ENCODE peak calls at places on chromosomes 5 and 9, in ten cellular contexts. One of them, this sample, is unnamed.
A peak's percentile ranks its signal among the peaks of the same experiment; 100 is the strongest.

GRCh38 chr5:169094586-169095409 is 206.1 kb downstream of the SLIT3 start:
- DNase-seq in CD8-positive, alpha-beta memory T cell: no peak
- DNase-seq in GM10248: no peak
- DNase-seq in cardiac fibroblast: peak; percentile 18
- DNase-seq in HCEC 1CT: no peak
- DNase-seq in Ammon's horn: no peak
- DNase-seq in activated naive CD8-positive, alpha-beta T cell treated with anti-CD3 and anti-CD28 coated beads, Interleukin-2, amount 50 U/mL, for 24 hours: no peak
- DNase-seq in astrocyte of the spinal cord: peak; percentile 6
- DNase-seq in mammary epithelial cell: peak; percentile 82
- DNase-seq in NCI-H2081: no peak
- DNase-seq in this sample: no peak

GRCh38 chr9:35059438-35059837 is 13.0 kb downstream of the VCP start:
- DNase-seq in activated naive CD8-positive, alpha-beta T cell treated with anti-CD3 and anti-CD28 coated beads, Interleukin-2, amount 50 U/mL, for 24 hours: no peak
- DNase-seq in mammary epithelial cell: no peak
- DNase-seq in GM10248: no peak
- DNase-seq in HCEC 1CT: no peak
- DNase-seq in NCI-H2081: no peak
- DNase-seq in cardiac fibroblast: no peak
- DNase-seq in astrocyte of the spinal cord: no peak
- DNase-seq in CD8-positive, alpha-beta memory T cell: no peak
- DNase-seq in Ammon's horn: no peak
- DNase-seq in this sample: no peak

GRCh38 chr5:73964352-73964751 is 338.4 kb downstream of the ARHGEF28 start:
- DNase-seq in Ammon's horn: no peak
- DNase-seq in GM10248: no peak
- DNase-seq in astrocyte of the spinal cord: no peak
- DNase-seq in cardiac fibroblast: no peak
- DNase-seq in CD8-positive, alpha-beta memory T cell: no peak
- DNase-seq in mammary epithelial cell: no peak
- DNase-seq in NCI-H2081: no peak
- DNase-seq in activated naive CD8-positive, alpha-beta T cell treated with anti-CD3 and anti-CD28 coated beads, Interleukin-2, amount 50 U/mL, for 24 hours: no peak
- DNase-seq in HCEC 1CT: no peak
- DNase-seq in this sample: no peak

GRCh38 chr9:128159073-128159783 is 837 bp upstream of the BBLN start:
- DNase-seq in GM10248: peak; percentile 62
- DNase-seq in astrocyte of the spinal cord: no peak
- DNase-seq in HCEC 1CT: no peak
- DNase-seq in NCI-H2081: no peak
- DNase-seq in activated naive CD8-positive, alpha-beta T cell treated with anti-CD3 and anti-CD28 coated beads, Interleukin-2, amount 50 U/mL, for 24 hours: peak; percentile 51
- DNase-seq in mammary epithelial cell: no peak
- DNase-seq in Ammon's horn: no peak
- DNase-seq in cardiac fibroblast: no peak
- DNase-seq in CD8-positive, alpha-beta memory T cell: peak; percentile 24
- DNase-seq in this sample: no peak

GRCh38 chr5:128534729-128535128 is 3.3 kb downstream of the FBN2 start:
- DNase-seq in cardiac fibroblast: peak; percentile 13
- DNase-seq in NCI-H2081: no peak
- DNase-seq in GM10248: no peak
- DNase-seq in HCEC 1CT: peak; percentile 71
- DNase-seq in mammary epithelial cell: no peak
- DNase-seq in astrocyte of the spinal cord: peak; percentile 55
- DNase-seq in Ammon's horn: no peak
- DNase-seq in CD8-positive, alpha-beta memory T cell: no peak
- DNase-seq in activated naive CD8-positive, alpha-beta T cell treated with anti-CD3 and anti-CD28 coated beads, Interleukin-2, amount 50 U/mL, for 24 hours: no peak
- DNase-seq in this sample: no peak

GRCh38 chr5:113989278-113989912 is 372.5 kb upstream of the KCNN2 start:
- DNase-seq in NCI-H2081: peak; percentile 33
- DNase-seq in activated naive CD8-positive, alpha-beta T cell treated with anti-CD3 and anti-CD28 coated beads, Interleukin-2, amount 50 U/mL, for 24 hours: no peak
- DNase-seq in HCEC 1CT: no peak
- DNase-seq in CD8-positive, alpha-beta memory T cell: no peak
- DNase-seq in mammary epithelial cell: peak; percentile 1
- DNase-seq in GM10248: no peak
- DNase-seq in Ammon's horn: no peak
- DNase-seq in astrocyte of the spinal cord: no peak
- DNase-seq in cardiac fibroblast: no peak
- DNase-seq in this sample: no peak

GRCh38 chr9:69454327-69454726 is 129.3 kb downstream of the ENTREP1 start:
- DNase-seq in CD8-positive, alpha-beta memory T cell: no peak
- DNase-seq in HCEC 1CT: no peak
- DNase-seq in Ammon's horn: no peak
- DNase-seq in NCI-H2081: no peak
- DNase-seq in GM10248: no peak
- DNase-seq in mammary epithelial cell: no peak
- DNase-seq in activated naive CD8-positive, alpha-beta T cell treated with anti-CD3 and anti-CD28 coated beads, Interleukin-2, amount 50 U/mL, for 24 hours: no peak
- DNase-seq in cardiac fibroblast: no peak
- DNase-seq in astrocyte of the spinal cord: no peak
- DNase-seq in this sample: no peak

GRCh38 chr9:71048271-71048670 is 73.2 kb downstream of the TRPM3 start:
- DNase-seq in CD8-positive, alpha-beta memory T cell: no peak
- DNase-seq in activated naive CD8-positive, alpha-beta T cell treated with anti-CD3 and anti-CD28 coated beads, Interleukin-2, amount 50 U/mL, for 24 hours: no peak
- DNase-seq in mammary epithelial cell: no peak
- DNase-seq in cardiac fibroblast: no peak
- DNase-seq in Ammon's horn: no peak
- DNase-seq in astrocyte of the spinal cord: no peak
- DNase-seq in NCI-H2081: no peak
- DNase-seq in GM10248: no peak
- DNase-seq in HCEC 1CT: no peak
- DNase-seq in this sample: no peak

GRCh38 chr9:93690618-93691017 is 114.2 kb downstream of the PHF2 start:
- DNase-seq in GM10248: no peak
- DNase-seq in Ammon's horn: no peak
- DNase-seq in HCEC 1CT: no peak
- DNase-seq in astrocyte of the spinal cord: no peak
- DNase-seq in cardiac fibroblast: no peak
- DNase-seq in activated naive CD8-positive, alpha-beta T cell treated with anti-CD3 and anti-CD28 coated beads, Interleukin-2, amount 50 U/mL, for 24 hours: no peak
- DNase-seq in NCI-H2081: no peak
- DNase-seq in mammary epithelial cell: no peak
- DNase-seq in CD8-positive, alpha-beta memory T cell: no peak
- DNase-seq in this sample: no peak

GRCh38 chr9:120413121-120414048 is 166.6 kb downstream of the CDK5RAP2 start:
- DNase-seq in astrocyte of the spinal cord: no peak
- DNase-seq in Ammon's horn: no peak
- DNase-seq in cardiac fibroblast: no peak
- DNase-seq in activated naive CD8-positive, alpha-beta T cell treated with anti-CD3 and anti-CD28 coated beads, Interleukin-2, amount 50 U/mL, for 24 hours: no peak
- DNase-seq in CD8-positive, alpha-beta memory T cell: no peak
- DNase-seq in HCEC 1CT: no peak
- DNase-seq in NCI-H2081: peak; percentile 96
- DNase-seq in mammary epithelial cell: no peak
- DNase-seq in GM10248: no peak
- DNase-seq in this sample: no peak

GRCh38 chr5:89729623-89730390 is 679.7 kb downstream of the CETN3 start:
- DNase-seq in HCEC 1CT: peak; percentile 45
- DNase-seq in cardiac fibroblast: peak; percentile 38
- DNase-seq in NCI-H2081: peak; percentile 34
- DNase-seq in activated naive CD8-positive, alpha-beta T cell treated with anti-CD3 and anti-CD28 coated beads, Interleukin-2, amount 50 U/mL, for 24 hours: no peak
- DNase-seq in astrocyte of the spinal cord: peak; percentile 16
- DNase-seq in GM10248: no peak
- DNase-seq in mammary epithelial cell: peak; percentile 8
- DNase-seq in Ammon's horn: no peak
- DNase-seq in CD8-positive, alpha-beta memory T cell: no peak
- DNase-seq in this sample: no peak

GRCh38 chr9:104864675-104865104 is 63.3 kb downstream of the ABCA1 start:
- DNase-seq in mammary epithelial cell: no peak
- DNase-seq in NCI-H2081: no peak
- DNase-seq in GM10248: no peak
- DNase-seq in activated naive CD8-positive, alpha-beta T cell treated with anti-CD3 and anti-CD28 coated beads, Interleukin-2, amount 50 U/mL, for 24 hours: no peak
- DNase-seq in astrocyte of the spinal cord: peak; percentile 78
- DNase-seq in Ammon's horn: no peak
- DNase-seq in cardiac fibroblast: peak; percentile 76
- DNase-seq in CD8-positive, alpha-beta memory T cell: no peak
- DNase-seq in HCEC 1CT: peak; percentile 91
- DNase-seq in this sample: no peak

GRCh38 chr5:154087260-154087659 is 48.5 kb downstream of the MFAP3 start:
- DNase-seq in cardiac fibroblast: peak; percentile 15
- DNase-seq in GM10248: no peak
- DNase-seq in Ammon's horn: peak; percentile 53
- DNase-seq in mammary epithelial cell: no peak
- DNase-seq in HCEC 1CT: peak; percentile 16
- DNase-seq in astrocyte of the spinal cord: peak; percentile 65
- DNase-seq in activated naive CD8-positive, alpha-beta T cell treated with anti-CD3 and anti-CD28 coated beads, Interleukin-2, amount 50 U/mL, for 24 hours: no peak
- DNase-seq in NCI-H2081: peak; percentile 79
- DNase-seq in CD8-positive, alpha-beta memory T cell: no peak
- DNase-seq in this sample: no peak

GRCh38 chr5:55316289-55316688 is 8.5 kb downstream of the MTREX start:
- DNase-seq in cardiac fibroblast: no peak
- DNase-seq in Ammon's horn: no peak
- DNase-seq in GM10248: no peak
- DNase-seq in mammary epithelial cell: no peak
- DNase-seq in CD8-positive, alpha-beta memory T cell: no peak
- DNase-seq in activated naive CD8-positive, alpha-beta T cell treated with anti-CD3 and anti-CD28 coated beads, Interleukin-2, amount 50 U/mL, for 24 hours: no peak
- DNase-seq in HCEC 1CT: no peak
- DNase-seq in astrocyte of the spinal cord: no peak
- DNase-seq in NCI-H2081: no peak
- DNase-seq in this sample: no peak

GRCh38 chr9:104743377-104743985 is 4.0 kb upstream of the NIPSNAP3A start:
- DNase-seq in astrocyte of the spinal cord: peak; percentile 70
- DNase-seq in Ammon's horn: peak; percentile 85
- DNase-seq in activated naive CD8-positive, alpha-beta T cell treated with anti-CD3 and anti-CD28 coated beads, Interleukin-2, amount 50 U/mL, for 24 hours: no peak
- DNase-seq in CD8-positive, alpha-beta memory T cell: no peak
- DNase-seq in HCEC 1CT: peak; percentile 55
- DNase-seq in GM10248: peak; percentile 60
- DNase-seq in NCI-H2081: peak; percentile 75
- DNase-seq in mammary epithelial cell: peak; percentile 58
- DNase-seq in cardiac fibroblast: peak; percentile 84
- DNase-seq in this sample: no peak

GRCh38 chr5:14739538-14739937 is 75.0 kb downstream of the OTULIN start:
- DNase-seq in Ammon's horn: no peak
- DNase-seq in cardiac fibroblast: peak; percentile 83
- DNase-seq in HCEC 1CT: peak; percentile 64
- DNase-seq in activated naive CD8-positive, alpha-beta T cell treated with anti-CD3 and anti-CD28 coated beads, Interleukin-2, amount 50 U/mL, for 24 hours: no peak
- DNase-seq in NCI-H2081: no peak
- DNase-seq in mammary epithelial cell: peak; percentile 75
- DNase-seq in GM10248: no peak
- DNase-seq in CD8-positive, alpha-beta memory T cell: no peak
- DNase-seq in astrocyte of the spinal cord: peak; percentile 57
- DNase-seq in this sample: no peak

GRCh38 chr5:43315262-43315661 is 2.0 kb upstream of the HMGCS1 start:
- DNase-seq in HCEC 1CT: peak; percentile 38
- DNase-seq in cardiac fibroblast: peak; percentile 84
- DNase-seq in NCI-H2081: no peak
- DNase-seq in GM10248: no peak
- DNase-seq in Ammon's horn: no peak
- DNase-seq in CD8-positive, alpha-beta memory T cell: no peak
- DNase-seq in astrocyte of the spinal cord: no peak
- DNase-seq in activated naive CD8-positive, alpha-beta T cell treated with anti-CD3 and anti-CD28 coated beads, Interleukin-2, amount 50 U/mL, for 24 hours: peak; percentile 25
- DNase-seq in mammary epithelial cell: peak; percentile 92
- DNase-seq in this sample: no peak

GRCh38 chr9:37148181-37148580 is 27.8 kb downstream of the ZCCHC7 start:
- DNase-seq in NCI-H2081: no peak
- DNase-seq in CD8-positive, alpha-beta memory T cell: no peak
- DNase-seq in HCEC 1CT: no peak
- DNase-seq in astrocyte of the spinal cord: no peak
- DNase-seq in GM10248: no peak
- DNase-seq in Ammon's horn: no peak
- DNase-seq in cardiac fibroblast: no peak
- DNase-seq in activated naive CD8-positive, alpha-beta T cell treated with anti-CD3 and anti-CD28 coated beads, Interleukin-2, amount 50 U/mL, for 24 hours: no peak
- DNase-seq in mammary epithelial cell: no peak
- DNase-seq in this sample: no peak

GRCh38 chr5:64826541-64826940 is 57.8 kb downstream of the CWC27 start:
- DNase-seq in astrocyte of the spinal cord: no peak
- DNase-seq in mammary epithelial cell: no peak
- DNase-seq in cardiac fibroblast: no peak
- DNase-seq in NCI-H2081: no peak
- DNase-seq in activated naive CD8-positive, alpha-beta T cell treated with anti-CD3 and anti-CD28 coated beads, Interleukin-2, amount 50 U/mL, for 24 hours: no peak
- DNase-seq in HCEC 1CT: no peak
- DNase-seq in GM10248: no peak
- DNase-seq in CD8-positive, alpha-beta memory T cell: no peak
- DNase-seq in Ammon's horn: no peak
- DNase-seq in this sample: no peak

GRCh38 chr9:75108571-75108970 is 20.3 kb downstream of the OSTF1 start:
- DNase-seq in astrocyte of the spinal cord: no peak
- DNase-seq in cardiac fibroblast: peak; percentile 83
- DNase-seq in CD8-positive, alpha-beta memory T cell: no peak
- DNase-seq in mammary epithelial cell: no peak
- DNase-seq in Ammon's horn: peak; percentile 34
- DNase-seq in NCI-H2081: no peak
- DNase-seq in GM10248: no peak
- DNase-seq in activated naive CD8-positive, alpha-beta T cell treated with anti-CD3 and anti-CD28 coated beads, Interleukin-2, amount 50 U/mL, for 24 hours: no peak
- DNase-seq in HCEC 1CT: peak; percentile 71
- DNase-seq in this sample: no peak

GRCh38 chr5:71830626-71831539 is 111.8 kb downstream of the CARTPT start:
- DNase-seq in CD8-positive, alpha-beta memory T cell: no peak
- DNase-seq in GM10248: no peak
- DNase-seq in Ammon's horn: peak; percentile 67
- DNase-seq in NCI-H2081: peak; percentile 66
- DNase-seq in cardiac fibroblast: peak; percentile 90
- DNase-seq in activated naive CD8-positive, alpha-beta T cell treated with anti-CD3 and anti-CD28 coated beads, Interleukin-2, amount 50 U/mL, for 24 hours: no peak
- DNase-seq in HCEC 1CT: peak; percentile 78
- DNase-seq in astrocyte of the spinal cord: peak; percentile 91
- DNase-seq in mammary epithelial cell: peak; percentile 57
- DNase-seq in this sample: no peak

GRCh38 chr9:36995927-36996471 is 38.1 kb downstream of the PAX5 start:
- DNase-seq in NCI-H2081: peak; percentile 28
- DNase-seq in astrocyte of the spinal cord: peak; percentile 53
- DNase-seq in Ammon's horn: peak; percentile 25
- DNase-seq in CD8-positive, alpha-beta memory T cell: peak; percentile 28
- DNase-seq in activated naive CD8-positive, alpha-beta T cell treated with anti-CD3 and anti-CD28 coated beads, Interleukin-2, amount 50 U/mL, for 24 hours: peak; percentile 72
- DNase-seq in mammary epithelial cell: peak; percentile 20
- DNase-seq in GM10248: peak; percentile 68
- DNase-seq in HCEC 1CT: peak; percentile 71
- DNase-seq in cardiac fibroblast: peak; percentile 73
- DNase-seq in this sample: peak; percentile 61

GRCh38 chr5:61758711-61759110 is 426.7 kb downstream of the ZSWIM6 start:
- DNase-seq in cardiac fibroblast: no peak
- DNase-seq in activated naive CD8-positive, alpha-beta T cell treated with anti-CD3 and anti-CD28 coated beads, Interleukin-2, amount 50 U/mL, for 24 hours: no peak
- DNase-seq in Ammon's horn: no peak
- DNase-seq in NCI-H2081: no peak
- DNase-seq in astrocyte of the spinal cord: no peak
- DNase-seq in CD8-positive, alpha-beta memory T cell: no peak
- DNase-seq in mammary epithelial cell: peak; percentile 12
- DNase-seq in HCEC 1CT: no peak
- DNase-seq in GM10248: no peak
- DNase-seq in this sample: no peak

GRCh38 chr5:170483701-170484458 is 19.9 kb upstream of the KCNIP1 start:
- DNase-seq in NCI-H2081: no peak
- DNase-seq in astrocyte of the spinal cord: peak; percentile 23
- DNase-seq in cardiac fibroblast: peak; percentile 30
- DNase-seq in Ammon's horn: no peak
- DNase-seq in HCEC 1CT: no peak
- DNase-seq in CD8-positive, alpha-beta memory T cell: no peak
- DNase-seq in activated naive CD8-positive, alpha-beta T cell treated with anti-CD3 and anti-CD28 coated beads, Interleukin-2, amount 50 U/mL, for 24 hours: no peak
- DNase-seq in GM10248: no peak
- DNase-seq in mammary epithelial cell: peak; percentile 55
- DNase-seq in this sample: no peak

GRCh38 chr5:168027002-168027401 is 264.4 kb upstream of the WWC1 start:
- DNase-seq in CD8-positive, alpha-beta memory T cell: no peak
- DNase-seq in Ammon's horn: no peak
- DNase-seq in activated naive CD8-positive, alpha-beta T cell treated with anti-CD3 and anti-CD28 coated beads, Interleukin-2, amount 50 U/mL, for 24 hours: no peak
- DNase-seq in GM10248: no peak
- DNase-seq in NCI-H2081: no peak
- DNase-seq in cardiac fibroblast: no peak
- DNase-seq in HCEC 1CT: no peak
- DNase-seq in mammary epithelial cell: no peak
- DNase-seq in astrocyte of the spinal cord: no peak
- DNase-seq in this sample: no peak

GRCh38 chr5:178130576-178131445 is at the start of gene RMND5B:
- DNase-seq in HCEC 1CT: peak; percentile 77
- DNase-seq in NCI-H2081: peak; percentile 87
- DNase-seq in astrocyte of the spinal cord: peak; percentile 75
- DNase-seq in activated naive CD8-positive, alpha-beta T cell treated with anti-CD3 and anti-CD28 coated beads, Interleukin-2, amount 50 U/mL, for 24 hours: peak; percentile 87
- DNase-seq in mammary epithelial cell: peak; percentile 65
- DNase-seq in CD8-positive, alpha-beta memory T cell: peak; percentile 64
- DNase-seq in cardiac fibroblast: peak; percentile 76
- DNase-seq in Ammon's horn: peak; percentile 80
- DNase-seq in GM10248: peak; percentile 92
- DNase-seq in this sample: peak; percentile 87

GRCh38 chr9:98536542-98537173 is 172.1 kb downstream of the GABBR2 start:
- DNase-seq in mammary epithelial cell: no peak
- DNase-seq in activated naive CD8-positive, alpha-beta T cell treated with anti-CD3 and anti-CD28 coated beads, Interleukin-2, amount 50 U/mL, for 24 hours: peak; percentile 56
- DNase-seq in cardiac fibroblast: peak; percentile 40
- DNase-seq in NCI-H2081: peak; percentile 20
- DNase-seq in astrocyte of the spinal cord: no peak
- DNase-seq in CD8-positive, alpha-beta memory T cell: no peak
- DNase-seq in GM10248: peak; percentile 59
- DNase-seq in Ammon's horn: no peak
- DNase-seq in HCEC 1CT: no peak
- DNase-seq in this sample: no peak

GRCh38 chr5:38938424-38938823 is 92.6 kb downstream of the OSMR start:
- DNase-seq in GM10248: no peak
- DNase-seq in cardiac fibroblast: peak; percentile 37
- DNase-seq in Ammon's horn: no peak
- DNase-seq in astrocyte of the spinal cord: peak; percentile 51
- DNase-seq in mammary epithelial cell: no peak
- DNase-seq in HCEC 1CT: no peak
- DNase-seq in activated naive CD8-positive, alpha-beta T cell treated with anti-CD3 and anti-CD28 coated beads, Interleukin-2, amount 50 U/mL, for 24 hours: no peak
- DNase-seq in NCI-H2081: no peak
- DNase-seq in CD8-positive, alpha-beta memory T cell: no peak
- DNase-seq in this sample: no peak